ENCODE peak calls at places on chromosomes 6 and 20, in six cellular contexts. O is mucosa of descending colon, H is GM06990, X is pancreas, U is colonic mucosa, K is fibroblast of the aortic adventitia. M is an unnamed sample.
A peak's percentile ranks its signal among the peaks of the same experiment; 100 is the strongest.

GRCh38 chr6:34273242-34273805 is 24.5 kb upstream of the SMIM29 start:
- DNase-seq in O (no peak), H (no peak), X (peak; percentile 64), U (no peak), K (peak; percentile 30), M (no peak)

GRCh38 chr20:41135187-41135887 is 2.0 kb upstream of the PLCG1 start:
- DNase-seq in O (peak; percentile 78), H (no peak), X (peak; percentile 58), U (peak; percentile 61), K (no peak), M (peak; percentile 71)

GRCh38 chr6:19869464-19869863 is 32.3 kb downstream of the ID4 start:
- DNase-seq in O (no peak), H (no peak), X (no peak), U (no peak), K (no peak), M (no peak)

GRCh38 chr6:118867181-118867580 is 26.8 kb upstream of the ASF1A start:
- DNase-seq in O (no peak), H (no peak), X (no peak), U (no peak), K (no peak), M (no peak)

GRCh38 chr6:145587342-145587741 is 148.0 kb downstream of the EPM2A start:
- DNase-seq in O (no peak), H (no peak), X (no peak), U (no peak), K (no peak), M (no peak)

GRCh38 chr6:105560611-105561066 is 157.8 kb upstream of the PREP start:
- DNase-seq in O (no peak), H (peak; percentile 24), X (no peak), U (no peak), K (peak; percentile 22), M (peak; percentile 83)

GRCh38 chr6:49490633-49491032 is 9.1 kb upstream of the GLYATL3 start:
- DNase-seq in O (no peak), H (no peak), X (no peak), U (no peak), K (no peak), M (no peak)

GRCh38 chr6:82783587-82784253 is 281.9 kb downstream of the UBE3D start:
- DNase-seq in O (no peak), H (no peak), X (no peak), U (no peak), K (no peak), M (peak; percentile 28)

GRCh38 chr20:22456109-22456508 is 128.3 kb downstream of the FOXA2 start:
- DNase-seq in O (no peak), H (no peak), X (no peak), U (no peak), K (no peak), M (no peak)

GRCh38 chr20:22402990-22403859 is 181.1 kb downstream of the FOXA2 start:
- DNase-seq in O (no peak), H (no peak), X (peak; percentile 26), U (no peak), K (peak; percentile 30), M (no peak)

GRCh38 chr20:25022680-25023079 is 30.1 kb upstream of the APMAP start:
- DNase-seq in O (peak; percentile 83), H (no peak), X (peak; percentile 89), U (peak; percentile 84), K (no peak), M (no peak)

GRCh38 chr6:111871725-111872520 is 1.3 kb downstream of the FYN start:
- DNase-seq in O (peak; percentile 12), H (no peak), X (no peak), U (peak; percentile 31), K (peak; percentile 51), M (peak; percentile 19)

GRCh38 chr6:5401845-5402738 is 140.8 kb downstream of the FARS2 start:
- DNase-seq in O (no peak), H (no peak), X (no peak), U (no peak), K (peak; percentile 55), M (peak; percentile 40)

GRCh38 chr6:63584566-63584965 is 12.3 kb downstream of the LOC128125822 start:
- DNase-seq in O (no peak), H (no peak), X (no peak), U (no peak), K (no peak), M (no peak)

GRCh38 chr6:49423817-49424216 is 39.2 kb downstream of the MMUT start:
- DNase-seq in O (no peak), H (no peak), X (no peak), U (no peak), K (peak; percentile 72), M (no peak)

GRCh38 chr20:45963059-45964011 is 8.7 kb downstream of the ZNF335 start:
- DNase-seq in O (peak; percentile 75), H (no peak), X (peak; percentile 43), U (no peak), K (peak; percentile 49), M (peak; percentile 74)

GRCh38 chr6:28139860-28140500 is 1.7 kb upstream of the ZKSCAN8 start:
- DNase-seq in O (no peak), H (no peak), X (no peak), U (no peak), K (no peak), M (no peak)

GRCh38 chr20:8624046-8624445 is 444.8 kb upstream of the PLCB4 start:
- DNase-seq in O (no peak), H (no peak), X (no peak), U (no peak), K (no peak), M (no peak)

GRCh38 chr6:152240436-152240835 is 396.7 kb downstream of the SYNE1 start:
- DNase-seq in O (no peak), H (no peak), X (no peak), U (no peak), K (no peak), M (no peak)

GRCh38 chr6:139914910-139915309 is 540.5 kb upstream of the CITED2 start:
- DNase-seq in O (no peak), H (no peak), X (no peak), U (no peak), K (no peak), M (no peak)

GRCh38 chr6:143513410-143513809 is 1.9 kb upstream of the FUCA2 start:
- DNase-seq in O (peak; percentile 82), H (no peak), X (no peak), U (peak; percentile 69), K (no peak), M (peak; percentile 51)

GRCh38 chr20:62101078-62101477 is 21.2 kb upstream of the LSM14B start:
- DNase-seq in O (no peak), H (no peak), X (no peak), U (no peak), K (no peak), M (no peak)

GRCh38 chr6:37731888-37732287 is 34.2 kb upstream of the MDGA1 start:
- DNase-seq in O (peak; percentile 69), H (peak; percentile 45), X (no peak), U (peak; percentile 65), K (no peak), M (peak; percentile 65)

GRCh38 chr6:10426781-10427279 is 12.0 kb upstream of the TFAP2A start:
- DNase-seq in O (no peak), H (no peak), X (no peak), U (no peak), K (no peak), M (no peak)

GRCh38 chr6:22877946-22878705 is 308.8 kb downstream of the HDGFL1 start:
- DNase-seq in O (no peak), H (no peak), X (no peak), U (no peak), K (peak; percentile 79), M (no peak)

GRCh38 chr20:48215536-48215935 is 430.3 kb upstream of the SULF2 start:
- DNase-seq in O (peak; percentile 60), H (no peak), X (no peak), U (no peak), K (no peak), M (no peak)

GRCh38 chr6:97563529-97563928 is 280.5 kb upstream of the MMS22L start:
- DNase-seq in O (no peak), H (no peak), X (no peak), U (no peak), K (no peak), M (no peak)

GRCh38 chr6:170524188-170524535 is 28.9 kb downstream of the PSMB1 start:
- DNase-seq in O (no peak), H (no peak), X (no peak), U (no peak), K (no peak), M (no peak)

GRCh38 chr6:127630800-127631199 is 53.8 kb downstream of the C6orf58 start:
- DNase-seq in O (no peak), H (no peak), X (no peak), U (no peak), K (no peak), M (no peak)

GRCh38 chr6:35368038-35368887 is 25.9 kb downstream of the PPARD start:
- DNase-seq in O (no peak), H (peak; percentile 29), X (no peak), U (no peak), K (peak; percentile 95), M (peak; percentile 83)

GRCh38 chr6:23445157-23445710 is 680.8 kb upstream of the NRSN1 start:
- DNase-seq in O (no peak), H (no peak), X (no peak), U (no peak), K (peak; percentile 48), M (no peak)

GRCh38 chr6:135686784-135687301 is 164.7 kb upstream of the PDE7B start:
- DNase-seq in O (no peak), H (no peak), X (no peak), U (no peak), K (peak; percentile 51), M (no peak)

GRCh38 chr6:169893624-169894023 is 142.2 kb downstream of the ERMARD start:
- DNase-seq in O (no peak), H (no peak), X (no peak), U (no peak), K (no peak), M (no peak)

DNA sequence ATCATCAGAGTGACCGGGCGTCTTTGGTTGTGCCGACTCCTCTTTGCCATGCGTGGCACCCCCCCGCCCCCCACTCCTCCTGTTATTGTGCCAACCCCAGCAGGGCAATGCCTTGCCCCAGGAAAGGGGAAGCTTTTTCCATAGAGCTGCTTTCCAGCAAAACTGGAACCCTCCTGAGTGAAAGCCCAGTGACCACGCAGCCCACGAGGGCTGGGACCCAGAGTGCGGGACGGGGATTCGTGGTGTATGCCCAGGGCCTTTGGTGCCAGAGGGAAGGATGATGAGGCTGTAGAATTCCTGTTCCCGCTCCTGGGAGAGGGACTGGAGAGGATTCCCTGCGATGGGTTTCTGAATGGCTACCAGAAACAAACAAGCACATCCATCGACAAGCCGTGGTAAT is 116.8 kb upstream of the BACH2 start:
- DNase-seq in O (no peak), H (no peak), X (no peak), U (no peak), K (no peak), M (no peak)
- H3K4me3 ChIP-seq in O (no peak overlapping the region), H (no peak overlapping the region), X (no peak overlapping the region), U (no peak overlapping the region), K (no peak overlapping the region), M (no peak overlapping the region)

GRCh38 chr6:113854531-113855499 is 2.3 kb upstream of the MARCKS start:
- DNase-seq in O (peak; percentile 86), H (peak; percentile 87), X (peak; percentile 70), U (peak; percentile 89), K (peak; percentile 75), M (peak; percentile 91)
- TF ChIP-seq CTCF in O (no peak), H (peak; percentile 31), X (no peak), U (no peak), K (no peak), M (peak; percentile 4)

GRCh38 chr6:12295558-12296254 is 5.5 kb downstream of the EDN1 start:
- DNase-seq in O (no peak), H (no peak), X (no peak), U (no peak), K (no peak), M (no peak)
- H3K4me3 ChIP-seq in O (no peak overlapping the region), H (no peak overlapping the region), X (no peak overlapping the region), U (no peak overlapping the region), K (peak overlapping the region; percentile 50), M (no peak overlapping the region)

GRCh38 chr6:29680416-29680815 is 536 bp downstream of the ZFP57 start:
- DNase-seq in O (no peak), H (no peak), X (no peak), U (no peak), K (no peak), M (no peak)
- TF ChIP-seq CTCF in O (no peak), H (no peak), X (no peak), U (no peak), K (no peak), M (no peak)